ENCODE peak calls at places on chromosomes 6 and 20, in six cellular contexts. One of them, this sample, is unnamed.

GRCh38 chr6:122548820-122549219 is 61.4 kb upstream of the PKIB start:
- DNase-seq in IMR-90: no peak
- DNase-seq in H9: no peak
- DNase-seq in mesenchymal stem cell: no peak
- DNase-seq in H1: no peak
- DNase-seq in mesendoderm: no peak
- DNase-seq in this sample: no peak

GRCh38 chr6:161434331-161434730 is 160.5 kb upstream of the AGPAT4 start:
- DNase-seq in H1: no peak
- DNase-seq in mesenchymal stem cell: no peak
- DNase-seq in IMR-90: no peak
- DNase-seq in H9: no peak
- DNase-seq in mesendoderm: no peak
- DNase-seq in this sample: peak; percentile 11

GRCh38 chr6:47248446-47248845 is 61.3 kb downstream of the TNFRSF21 start:
- DNase-seq in mesendoderm: no peak
- DNase-seq in mesenchymal stem cell: no peak
- DNase-seq in H9: no peak
- DNase-seq in IMR-90: no peak
- DNase-seq in H1: no peak
- DNase-seq in this sample: no peak

GRCh38 chr6:27494103-27494502 is 21.2 kb upstream of the ZNF184 start:
- DNase-seq in H1: no peak
- DNase-seq in mesendoderm: no peak
- DNase-seq in IMR-90: no peak
- DNase-seq in H9: no peak
- DNase-seq in mesenchymal stem cell: no peak
- DNase-seq in this sample: no peak

GRCh38 chr6:16725145-16725864 is 36.0 kb downstream of the ATXN1 start:
- DNase-seq in IMR-90: peak; percentile 88
- DNase-seq in H9: no peak
- DNase-seq in mesenchymal stem cell: peak; percentile 96
- DNase-seq in mesendoderm: no peak
- DNase-seq in H1: no peak
- DNase-seq in this sample: peak; percentile 49

GRCh38 chr20:42747765-42748411 is 441.8 kb downstream of the PTPRT start:
- DNase-seq in mesenchymal stem cell: no peak
- DNase-seq in H1: no peak
- DNase-seq in H9: no peak
- DNase-seq in mesendoderm: peak; percentile 8
- DNase-seq in IMR-90: no peak
- DNase-seq in this sample: no peak

GRCh38 chr6:33249732-33250625 is 21.7 kb downstream of the VPS52 start:
- DNase-seq in H1: no peak
- DNase-seq in mesenchymal stem cell: peak; percentile 80
- DNase-seq in H9: no peak
- DNase-seq in mesendoderm: no peak
- DNase-seq in IMR-90: peak; percentile 88
- DNase-seq in this sample: peak; percentile 44

GRCh38 chr6:144478487-144478886 is 193.4 kb downstream of the UTRN start:
- DNase-seq in H9: no peak
- DNase-seq in mesenchymal stem cell: no peak
- DNase-seq in IMR-90: no peak
- DNase-seq in H1: no peak
- DNase-seq in mesendoderm: no peak
- DNase-seq in this sample: no peak

GRCh38 chr6:152146385-152146784 is 338.9 kb downstream of the ESR1 start:
- DNase-seq in mesenchymal stem cell: peak; percentile 71
- DNase-seq in mesendoderm: no peak
- DNase-seq in H1: no peak
- DNase-seq in H9: no peak
- DNase-seq in IMR-90: peak; percentile 91
- DNase-seq in this sample: peak; percentile 19

GRCh38 chr20:9112541-9113515 is 43.9 kb downstream of the PLCB4 start:
- DNase-seq in H9: no peak
- DNase-seq in IMR-90: peak; percentile 78
- DNase-seq in H1: no peak
- DNase-seq in mesendoderm: no peak
- DNase-seq in mesenchymal stem cell: peak; percentile 41
- DNase-seq in this sample: no peak

GRCh38 chr6:31178143-31179041 is 7.9 kb upstream of the POU5F1 start:
- DNase-seq in mesendoderm: no peak
- DNase-seq in H9: no peak
- DNase-seq in mesenchymal stem cell: no peak
- DNase-seq in IMR-90: no peak
- DNase-seq in H1: no peak
- DNase-seq in this sample: no peak

GRCh38 chr20:37343212-37343993 is 2.5 kb upstream of the SRC start:
- DNase-seq in mesendoderm: no peak
- DNase-seq in IMR-90: no peak
- DNase-seq in H9: no peak
- DNase-seq in H1: no peak
- DNase-seq in mesenchymal stem cell: no peak
- DNase-seq in this sample: no peak

GRCh38 chr6:45470131-45470738 is 92.5 kb upstream of the SUPT3H start:
- DNase-seq in H1: no peak
- DNase-seq in IMR-90: no peak
- DNase-seq in mesendoderm: no peak
- DNase-seq in mesenchymal stem cell: no peak
- DNase-seq in H9: no peak
- DNase-seq in this sample: no peak

GRCh38 chr20:18754030-18754659 is 59.4 kb upstream of the SCP2D1 start:
- DNase-seq in mesendoderm: no peak
- DNase-seq in mesenchymal stem cell: no peak
- DNase-seq in IMR-90: peak; percentile 4
- DNase-seq in H1: no peak
- DNase-seq in H9: no peak
- DNase-seq in this sample: no peak

GRCh38 chr6:15897063-15897934 is 231.6 kb upstream of the MYLIP start:
- DNase-seq in IMR-90: peak; percentile 5
- DNase-seq in mesenchymal stem cell: peak; percentile 91
- DNase-seq in mesendoderm: peak; percentile 47
- DNase-seq in H9: no peak
- DNase-seq in H1: no peak
- DNase-seq in this sample: peak; percentile 75

GRCh38 chr6:158786645-158787304 is 32.4 kb downstream of the EZR start:
- DNase-seq in mesenchymal stem cell: no peak
- DNase-seq in mesendoderm: no peak
- DNase-seq in IMR-90: no peak
- DNase-seq in H9: no peak
- DNase-seq in H1: no peak
- DNase-seq in this sample: no peak

GRCh38 chr20:48898210-48898609 is 23.3 kb upstream of the ARFGEF2 start:
- DNase-seq in H1: no peak
- DNase-seq in mesendoderm: no peak
- DNase-seq in H9: no peak
- DNase-seq in IMR-90: peak; percentile 67
- DNase-seq in mesenchymal stem cell: peak; percentile 67
- DNase-seq in this sample: peak; percentile 96

GRCh38 chr6:19841181-19841580 is 4.0 kb downstream of the ID4 start:
- DNase-seq in H1: no peak
- DNase-seq in mesendoderm: no peak
- DNase-seq in mesenchymal stem cell: no peak
- DNase-seq in H9: no peak
- DNase-seq in IMR-90: no peak
- DNase-seq in this sample: no peak

GRCh38 chr6:117602151-117602898 is at the start of gene GOPC:
- DNase-seq in mesenchymal stem cell: peak; percentile 98
- DNase-seq in IMR-90: peak; percentile 98
- DNase-seq in H9: peak; percentile 98
- DNase-seq in H1: peak; percentile 91
- DNase-seq in mesendoderm: peak; percentile 99
- DNase-seq in this sample: peak; percentile 98

GRCh38 chr6:166958926-166959861 is 2.8 kb upstream of the RNASET2 start:
- DNase-seq in H1: no peak
- DNase-seq in IMR-90: no peak
- DNase-seq in mesenchymal stem cell: peak; percentile 52
- DNase-seq in mesendoderm: peak; percentile 14
- DNase-seq in H9: no peak
- DNase-seq in this sample: no peak

GRCh38 chr6:145148392-145149175 is 586.7 kb downstream of the EPM2A start:
- DNase-seq in mesendoderm: peak; percentile 46
- DNase-seq in H9: no peak
- DNase-seq in H1: no peak
- DNase-seq in mesenchymal stem cell: peak; percentile 74
- DNase-seq in IMR-90: peak; percentile 63
- DNase-seq in this sample: peak; percentile 100

GRCh38 chr6:7172605-7173185 is 64.9 kb downstream of the RREB1 start:
- DNase-seq in mesendoderm: no peak
- DNase-seq in IMR-90: peak; percentile 63
- DNase-seq in H1: no peak
- DNase-seq in H9: no peak
- DNase-seq in mesenchymal stem cell: no peak
- DNase-seq in this sample: peak; percentile 39

GRCh38 chr20:48338717-48339116 is 489.1 kb downstream of the PREX1 start:
- DNase-seq in H1: no peak
- DNase-seq in IMR-90: peak; percentile 73
- DNase-seq in H9: no peak
- DNase-seq in mesenchymal stem cell: peak; percentile 49
- DNase-seq in mesendoderm: no peak
- DNase-seq in this sample: peak; percentile 46

GRCh38 chr6:113735487-113735886 is 121.7 kb upstream of the MARCKS start:
- DNase-seq in H1: no peak
- DNase-seq in mesendoderm: no peak
- DNase-seq in mesenchymal stem cell: no peak
- DNase-seq in H9: no peak
- DNase-seq in IMR-90: no peak
- DNase-seq in this sample: no peak

GRCh38 chr6:143196525-143197225 is 136.0 kb downstream of the AIG1 start:
- DNase-seq in H1: no peak
- DNase-seq in IMR-90: peak; percentile 41
- DNase-seq in mesendoderm: no peak
- DNase-seq in H9: no peak
- DNase-seq in mesenchymal stem cell: peak; percentile 82
- DNase-seq in this sample: no peak

DNA sequence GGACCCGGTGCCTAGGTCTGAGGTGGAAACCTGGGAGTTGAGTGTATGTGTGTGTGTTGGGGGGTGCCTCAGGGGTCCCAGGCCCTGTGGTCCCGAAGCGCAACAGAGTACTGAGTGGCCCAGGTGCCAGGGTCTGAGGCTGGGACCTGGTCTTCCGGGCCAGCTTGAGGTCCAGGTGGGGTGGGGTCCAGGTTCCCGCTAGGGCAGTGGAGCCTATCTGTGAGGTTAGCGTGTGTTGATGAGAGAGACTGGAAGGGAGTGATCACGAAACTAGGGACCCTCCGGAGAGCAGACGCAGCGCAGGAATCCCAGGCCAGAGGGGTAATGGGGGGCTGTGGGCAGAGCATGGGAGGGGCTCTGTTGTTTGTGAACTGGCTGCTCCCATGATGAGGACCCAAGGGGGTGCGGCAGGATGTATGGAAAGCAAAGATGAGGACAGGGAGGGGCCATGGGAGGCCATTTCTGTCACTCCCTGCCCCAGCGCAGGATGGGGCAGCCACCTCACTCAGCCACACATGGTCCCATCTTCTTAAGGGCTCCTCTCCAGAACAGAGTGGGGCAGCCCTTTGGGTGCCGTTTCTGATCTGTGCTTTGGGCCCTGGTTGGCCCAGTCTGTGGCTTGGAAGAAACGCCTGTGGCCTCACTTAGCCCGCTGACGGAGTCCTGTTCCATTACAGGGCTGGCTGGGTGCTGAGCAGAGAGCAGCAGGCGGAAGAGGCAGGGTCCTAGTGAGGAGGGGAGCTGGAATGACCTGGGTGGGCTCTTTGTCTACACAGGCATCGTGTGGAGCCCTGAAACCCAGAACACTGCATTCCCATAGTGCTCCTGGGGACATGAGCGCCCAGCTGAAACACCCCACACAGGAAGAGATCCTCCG is 872 bp downstream of the HSPA12B start:
- DNase-seq in mesendoderm: no peak
- DNase-seq in IMR-90: no peak
- DNase-seq in H9: no peak
- DNase-seq in mesenchymal stem cell: no peak
- DNase-seq in H1: no peak
- DNase-seq in this sample: no peak
- H2AK5ac ChIP-seq in mesendoderm: no peak overlapping the region
- H2AK5ac ChIP-seq in IMR-90: no peak overlapping the region
- H2AK5ac ChIP-seq in H9: no peak overlapping the region
- H2AK5ac ChIP-seq in mesenchymal stem cell: no peak overlapping the region
- H2AK5ac ChIP-seq in H1: peak overlapping the region; percentile 8
- H2AK5ac ChIP-seq in this sample: no peak overlapping the region

DNA sequence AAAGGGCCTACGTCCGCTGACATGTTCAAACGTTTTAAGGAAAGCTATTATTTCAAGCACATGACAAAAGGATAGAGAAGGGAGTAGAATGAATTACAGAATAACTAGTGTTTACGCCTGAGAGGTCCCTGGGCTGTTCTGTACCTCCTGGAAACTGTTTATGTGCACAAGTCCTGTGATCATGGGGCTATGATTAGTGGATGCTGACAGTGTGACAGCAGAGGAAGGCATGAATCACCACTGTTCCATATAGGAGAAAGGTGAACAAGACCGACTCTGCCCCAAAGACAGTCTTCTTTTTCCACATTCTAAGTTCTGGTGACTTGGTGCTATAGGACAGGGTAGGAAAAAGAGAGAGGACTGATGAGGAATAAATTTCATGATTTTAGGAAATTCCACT is 249.2 kb upstream of the PRDM1 start:
- DNase-seq in mesenchymal stem cell: peak; percentile 49
- DNase-seq in H9: no peak
- DNase-seq in mesendoderm: no peak
- DNase-seq in H1: no peak
- DNase-seq in IMR-90: peak; percentile 31
- DNase-seq in this sample: peak; percentile 25
- H2AK5ac ChIP-seq in mesenchymal stem cell: no peak overlapping the region
- H2AK5ac ChIP-seq in H9: no peak overlapping the region
- H2AK5ac ChIP-seq in mesendoderm: no peak overlapping the region
- H2AK5ac ChIP-seq in H1: no peak overlapping the region
- H2AK5ac ChIP-seq in IMR-90: peak overlapping the region; percentile 68
- H2AK5ac ChIP-seq in this sample: no peak overlapping the region

GRCh38 chr6:18213439-18213838 is 50.9 kb downstream of the DEK start:
- DNase-seq in H1: no peak
- DNase-seq in H9: no peak
- DNase-seq in mesenchymal stem cell: no peak
- DNase-seq in IMR-90: no peak
- DNase-seq in mesendoderm: no peak
- DNase-seq in this sample: no peak
- H2AK5ac ChIP-seq in H1: no peak overlapping the region
- H2AK5ac ChIP-seq in H9: no peak overlapping the region
- H2AK5ac ChIP-seq in mesenchymal stem cell: no peak overlapping the region
- H2AK5ac ChIP-seq in IMR-90: no peak overlapping the region
- H2AK5ac ChIP-seq in mesendoderm: no peak overlapping the region
- H2AK5ac ChIP-seq in this sample: no peak overlapping the region

GRCh38 chr20:50293244-50294139 is 102.9 kb downstream of the CEBPB start:
- DNase-seq in IMR-90: no peak
- DNase-seq in H9: no peak
- DNase-seq in mesendoderm: no peak
- DNase-seq in mesenchymal stem cell: peak; percentile 40
- DNase-seq in H1: no peak
- DNase-seq in this sample: no peak

GRCh38 chr20:50292324-50293243 is 102.0 kb downstream of the CEBPB start:
- DNase-seq in mesenchymal stem cell: peak; percentile 98
- DNase-seq in H1: no peak
- DNase-seq in H9: peak; percentile 58
- DNase-seq in mesendoderm: peak; percentile 86
- DNase-seq in IMR-90: peak; percentile 99
- DNase-seq in this sample: peak; percentile 50

GRCh38 chr20:50295762-50296449 is 105.3 kb downstream of the CEBPB start:
- DNase-seq in H1: no peak
- DNase-seq in H9: no peak
- DNase-seq in mesendoderm: no peak
- DNase-seq in mesenchymal stem cell: no peak
- DNase-seq in IMR-90: no peak
- DNase-seq in this sample: no peak

GRCh38 chr20:50295345-50295744 is 104.7 kb downstream of the CEBPB start:
- DNase-seq in H9: no peak
- DNase-seq in IMR-90: no peak
- DNase-seq in H1: no peak
- DNase-seq in mesendoderm: no peak
- DNase-seq in mesenchymal stem cell: no peak
- DNase-seq in this sample: no peak

GRCh38 chr20:50294164-50295088 is 103.8 kb downstream of the CEBPB start:
- DNase-seq in H1: no peak
- DNase-seq in mesenchymal stem cell: peak; percentile 39
- DNase-seq in mesendoderm: peak; percentile 56
- DNase-seq in H9: peak; percentile 45
- DNase-seq in IMR-90: no peak
- DNase-seq in this sample: no peak
- H2AK5ac ChIP-seq in H1: no peak overlapping the region
- H2AK5ac ChIP-seq in mesenchymal stem cell: peak overlapping the region; percentile 24
- H2AK5ac ChIP-seq in mesendoderm: no peak overlapping the region
- H2AK5ac ChIP-seq in H9: no peak overlapping the region
- H2AK5ac ChIP-seq in IMR-90: peak overlapping the region; percentile 100
- H2AK5ac ChIP-seq in this sample: no peak overlapping the region

This sample was measured in trophoblast cell.